ENCODE peak calls at places on chromosome 6, in ten cellular contexts. G, W, Q, U, F, C, B, T, I and K are unnamed samples.

GRCh38 chr6:4355241-4355640 is 219.9 kb upstream of the ECI2 start:
- DNase-seq in I (no peak), Q (no peak), F (no peak), T (no peak), G (no peak), C (no peak), B (no peak), U (peak), W (no peak), K (no peak)

GRCh38 chr6:52233975-52234823 is 10.1 kb downstream of the IL17F start:
- DNase-seq in W (peak), U (peak), T (no peak), C (peak), Q (no peak), B (peak), I (peak), G (no peak), F (no peak), K (peak)

GRCh38 chr6:168299541-168300511 is 19.8 kb downstream of the DACT2 start:
- DNase-seq in W (no peak), F (no peak), I (no peak), G (no peak), C (no peak), U (no peak), Q (no peak), T (no peak), B (no peak), K (no peak)

GRCh38 chr6:38024908-38025307 is 205.4 kb downstream of the ZFAND3 start:
- DNase-seq in T (no peak), I (no peak), U (no peak), W (no peak), F (no peak), C (no peak), G (no peak), Q (no peak), B (no peak), K (no peak)

GRCh38 chr6:2165216-2165725 is 80.1 kb downstream of the GMDS start:
- DNase-seq in I (no peak), G (no peak), B (no peak), C (no peak), Q (no peak), U (no peak), W (no peak), F (no peak), T (no peak), K (no peak)

GRCh38 chr6:113361014-113361645 is 496.0 kb upstream of the MARCKS start:
- DNase-seq in Q (no peak), F (no peak), G (no peak), B (no peak), C (no peak), W (no peak), I (no peak), T (no peak), U (peak), K (no peak)

GRCh38 chr6:63816979-63817436 is 181.4 kb downstream of the PHF3 start:
- DNase-seq in G (no peak), I (no peak), F (no peak), W (peak), U (peak), C (no peak), B (no peak), Q (no peak), T (no peak), K (peak)

GRCh38 chr6:136465766-136466303 is 84.4 kb downstream of the MAP7 start:
- DNase-seq in Q (no peak), T (no peak), U (no peak), W (no peak), G (no peak), F (no peak), I (no peak), B (no peak), C (no peak), K (no peak)

GRCh38 chr6:31180500-31180899 is 10.0 kb upstream of the POU5F1 start:
- DNase-seq in W (peak), Q (peak), G (peak), T (peak), C (peak), F (peak), B (peak), U (no peak), I (no peak), K (peak)

GRCh38 chr6:137493218-137494038 is 766 bp downstream of the OLIG3 start:
- DNase-seq in W (no peak), Q (no peak), F (no peak), T (peak), U (no peak), G (no peak), C (no peak), B (peak), I (peak), K (no peak)

GRCh38 chr6:41774841-41775240 is 4.9 kb downstream of the FRS3 start:
- DNase-seq in B (no peak), F (no peak), I (no peak), W (no peak), C (no peak), G (no peak), T (no peak), Q (no peak), U (no peak), K (no peak)

GRCh38 chr6:54366647-54367327 is 58.5 kb downstream of the TINAG start:
- DNase-seq in C (no peak), I (no peak), U (peak), W (no peak), Q (no peak), F (no peak), B (no peak), T (no peak), G (no peak), K (no peak)

GRCh38 chr6:17725083-17725482 is 18.4 kb upstream of the NUP153 start:
- DNase-seq in T (no peak), F (peak), Q (no peak), I (no peak), C (no peak), W (peak), B (no peak), G (no peak), U (no peak), K (no peak)

GRCh38 chr6:90978046-90978445 is 391.2 kb upstream of the MAP3K7 start:
- DNase-seq in T (no peak), G (no peak), I (no peak), B (no peak), Q (no peak), F (no peak), U (no peak), W (no peak), C (no peak), K (no peak)

GRCh38 chr6:134621858-134622257 is 303.9 kb upstream of the SGK1 start:
- DNase-seq in T (no peak), Q (no peak), U (no peak), W (no peak), I (peak), G (no peak), C (no peak), B (no peak), F (no peak), K (no peak)

GRCh38 chr6:63349401-63349800 is 29.6 kb upstream of the LGSN start:
- DNase-seq in G (no peak), B (no peak), I (no peak), Q (no peak), W (no peak), U (no peak), F (no peak), C (no peak), T (no peak), K (no peak)

GRCh38 chr6:45411959-45412358 is 34.2 kb upstream of the SUPT3H start:
- DNase-seq in G (no peak), Q (no peak), U (no peak), T (no peak), F (no peak), B (no peak), I (no peak), W (no peak), C (no peak), K (no peak)

GRCh38 chr6:44029489-44030185 is 97.6 kb downstream of the MRPL14 start:
- DNase-seq in B (no peak), G (no peak), Q (no peak), C (no peak), T (no peak), W (no peak), U (no peak), F (peak), I (no peak), K (no peak)

GRCh38 chr6:155641603-155642002 is 186.0 kb upstream of the NOX3 start:
- DNase-seq in I (no peak), B (no peak), Q (no peak), G (no peak), F (no peak), C (no peak), T (no peak), U (no peak), W (no peak), K (no peak)

GRCh38 chr6:52937908-52938307 is 28.4 kb upstream of the GSTA3 start:
- DNase-seq in W (no peak), B (no peak), F (no peak), T (no peak), U (peak), G (no peak), Q (no peak), I (no peak), C (no peak), K (no peak)

GRCh38 chr6:136318676-136319075 is 29.0 kb upstream of the BCLAF1 start:
- DNase-seq in F (no peak), W (no peak), I (no peak), T (no peak), G (no peak), B (no peak), C (no peak), U (no peak), Q (no peak), K (no peak)

GRCh38 chr6:106808758-106809157 is 165.8 kb downstream of the CD24 start:
- DNase-seq in W (no peak), F (no peak), B (no peak), Q (no peak), I (no peak), U (no peak), T (no peak), C (no peak), G (no peak), K (no peak)

GRCh38 chr6:24489881-24490280 is 503 bp upstream of the GPLD1 start:
- DNase-seq in W (no peak), B (no peak), G (no peak), U (no peak), C (peak), I (peak), T (no peak), F (peak), Q (no peak), K (no peak)

GRCh38 chr6:156336096-156336495 is 441.1 kb upstream of the ARID1B start:
- DNase-seq in Q (no peak), C (no peak), U (peak), W (peak), I (peak), F (no peak), B (no peak), T (no peak), G (no peak), K (peak)

GRCh38 chr6:48889429-48889828 is 573.6 kb downstream of the MMUT start:
- DNase-seq in F (no peak), I (no peak), C (no peak), U (no peak), T (no peak), B (no peak), Q (no peak), W (no peak), G (no peak), K (no peak)
- H3K4me3 ChIP-seq in F (no peak), I (no peak), C (no peak), U (no peak), T (no peak), B (no peak), Q (no peak), W (no peak), G (no peak), K (no peak)

GRCh38 chr6:11606287-11606686 is 68.7 kb downstream of the TMEM170B start:
- DNase-seq in T (no peak), G (no peak), C (no peak), I (peak), B (no peak), Q (no peak), U (no peak), W (no peak), F (peak), K (no peak)
- H3K4me3 ChIP-seq in T (no peak), G (no peak), C (no peak), I (no peak), B (no peak), Q (no peak), U (no peak), W (no peak), F (no peak), K (no peak)

DNA sequence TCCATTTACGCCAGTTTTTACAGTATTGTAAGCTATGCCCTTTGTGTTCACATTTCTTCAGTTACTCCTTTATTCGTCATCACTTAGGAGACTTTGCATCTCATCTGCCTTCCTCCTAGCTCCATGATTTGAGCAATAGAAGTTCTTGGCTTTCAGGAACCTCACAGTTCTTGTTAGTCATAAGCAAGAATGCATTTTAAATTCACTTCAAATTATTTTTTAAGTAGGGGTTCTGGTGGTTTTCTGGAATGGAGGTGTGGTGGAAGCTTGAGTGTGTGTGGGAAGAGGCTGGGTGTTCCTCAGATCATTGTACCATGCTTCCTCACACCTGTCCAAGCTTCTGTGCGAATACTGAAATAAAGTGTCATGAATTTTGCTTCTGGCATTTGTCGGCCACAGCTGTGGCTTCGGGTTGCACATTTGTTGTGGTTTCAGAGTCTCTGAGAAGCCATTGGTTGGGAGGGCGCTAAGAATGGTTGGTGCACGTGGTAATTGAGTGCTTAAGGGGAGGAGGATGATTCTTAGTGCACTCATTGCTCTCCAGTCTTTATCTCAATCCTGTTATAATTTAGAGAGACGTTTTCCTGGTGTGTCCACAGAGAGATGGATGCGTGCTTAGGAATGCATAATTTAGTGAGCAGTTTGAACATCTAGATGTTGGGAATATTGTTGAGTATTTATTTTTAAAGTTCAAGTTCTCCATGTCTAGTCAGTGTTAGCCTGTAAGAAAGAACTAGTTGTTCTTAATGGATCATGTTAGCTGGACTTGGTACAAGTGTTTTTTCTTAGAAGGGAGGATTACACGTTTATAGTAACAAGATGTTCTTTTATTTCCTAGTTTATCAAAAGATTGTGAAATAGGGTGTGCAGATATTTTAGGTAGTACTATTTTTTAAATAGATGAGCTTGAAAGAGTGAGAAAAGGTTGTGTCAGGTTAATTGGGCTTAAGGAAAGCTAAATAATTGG is 31.9 kb downstream of the FOXO3 start:
- DNase-seq in I (no peak), F (peak), T (peak), Q (peak), B (peak), G (no peak), U (no peak), C (no peak), W (no peak), K (peak)
- H3K4me3 ChIP-seq in I (no peak), F (no peak), T (no peak), Q (no peak), B (no peak), G (no peak), U (no peak), C (no peak), W (no peak), K (peak)

DNA sequence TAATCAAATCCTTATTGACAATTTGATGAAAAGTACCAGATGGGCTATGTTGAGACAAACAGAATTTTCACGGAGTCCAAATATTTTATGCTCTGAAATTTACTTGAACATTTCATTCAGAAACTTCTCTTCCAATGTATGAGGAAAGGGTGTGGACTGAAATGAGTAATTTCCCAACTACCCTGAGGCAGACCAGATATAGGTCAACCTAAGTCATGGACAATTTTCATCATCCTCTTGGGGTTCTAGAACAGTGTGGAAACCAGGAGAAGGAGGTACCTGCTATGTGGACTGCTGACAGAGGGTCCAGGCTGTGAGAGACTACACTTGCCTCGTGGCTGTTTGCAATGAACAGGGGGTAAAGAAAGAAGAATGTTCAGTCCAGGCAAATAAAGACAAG is 323.0 kb downstream of the ESR1 start:
- DNase-seq in F (no peak), U (no peak), I (no peak), Q (no peak), G (no peak), C (no peak), T (no peak), B (no peak), W (no peak), K (no peak)
- H3K4me3 ChIP-seq in F (peak), U (no peak), I (no peak), Q (no peak), G (no peak), C (no peak), T (peak), B (no peak), W (no peak), K (no peak)

GRCh38 chr6:141401851-141402250 is 730.9 kb upstream of the GJE1 start:
- DNase-seq in W (no peak), I (no peak), Q (no peak), C (no peak), U (no peak), G (no peak), B (no peak), T (no peak), F (no peak), K (no peak)
- H3K4me3 ChIP-seq in W (no peak), I (no peak), Q (no peak), C (no peak), U (no peak), G (no peak), B (no peak), T (peak), F (no peak), K (no peak)

GRCh38 chr6:122788663-122789062 is 395 bp upstream of the SMPDL3A start:
- DNase-seq in Q (no peak), F (no peak), G (no peak), T (no peak), B (no peak), U (no peak), I (no peak), C (no peak), W (no peak), K (no peak)
- H3K4me3 ChIP-seq in Q (no peak), F (peak), G (peak), T (peak), B (no peak), U (peak), I (peak), C (peak), W (peak), K (no peak)

GRCh38 chr6:32461493-32461892 is 21.8 kb downstream of the HLA-DRA start:
- DNase-seq in B (no peak), U (no peak), W (no peak), F (no peak), Q (no peak), I (no peak), C (no peak), T (no peak), G (no peak), K (no peak)

GRCh38 chr6:32457054-32457453 is 17.4 kb downstream of the HLA-DRA start:
- DNase-seq in B (no peak), W (no peak), U (no peak), F (no peak), Q (no peak), I (no peak), C (no peak), T (no peak), G (no peak), K (no peak)

GRCh38 chr6:32462609-32463008 is 22.9 kb downstream of the HLA-DRA start:
- DNase-seq in C (no peak), W (no peak), T (no peak), Q (no peak), F (no peak), G (no peak), B (no peak), I (no peak), U (no peak), K (no peak)

GRCh38 chr6:32459781-32460424 is 20.2 kb downstream of the HLA-DRA start:
- DNase-seq in B (no peak), I (no peak), T (no peak), U (no peak), W (no peak), C (no peak), F (no peak), G (no peak), Q (no peak), K (no peak)

DNA sequence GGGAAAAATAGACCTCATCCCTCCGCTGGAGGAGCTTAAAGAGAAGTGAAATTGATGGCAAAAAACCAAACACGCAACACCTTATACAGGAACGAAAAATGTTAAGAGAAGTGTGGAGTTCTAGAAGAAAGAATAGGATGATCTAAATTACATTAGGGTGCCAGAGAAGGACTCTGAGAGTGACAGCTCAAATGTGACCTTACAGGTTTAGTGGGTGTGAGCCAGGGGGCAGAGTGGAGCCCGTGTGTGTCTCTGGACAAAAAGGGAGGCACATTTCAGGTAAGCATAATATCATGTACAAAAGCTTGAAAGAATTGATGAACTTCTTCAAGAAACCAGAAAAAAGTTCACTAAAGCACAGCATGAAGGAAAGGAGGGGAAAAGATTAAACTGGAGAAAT is 20.8 kb downstream of the HLA-DRA start:
- DNase-seq in G (no peak), I (no peak), C (no peak), F (no peak), Q (no peak), U (no peak), W (no peak), B (peak), T (no peak), K (peak)
- H3K4me3 ChIP-seq in G (no peak), I (no peak), C (no peak), F (no peak), Q (no peak), U (no peak), W (no peak), B (no peak), T (no peak), K (no peak)

GRCh38 chr6:13014551-13015378 is 298.2 kb downstream of the PHACTR1 start:
- DNase-seq in F (no peak), W (no peak), U (no peak), C (no peak), I (peak), G (no peak), Q (no peak), T (no peak), B (no peak), K (no peak)
- H3K4me3 ChIP-seq in F (no peak), W (no peak), U (no peak), C (no peak), I (no peak), G (peak), Q (no peak), T (peak), B (no peak), K (no peak)

GRCh38 chr6:27617046-27617687 is 144.3 kb upstream of the ZNF184 start:
- DNase-seq in U (no peak), C (no peak), W (no peak), B (no peak), Q (no peak), T (no peak), I (no peak), G (no peak), F (no peak), K (no peak)
- H3K4me3 ChIP-seq in U (peak), C (no peak), W (peak), B (no peak), Q (no peak), T (peak), I (no peak), G (peak), F (peak), K (peak)